ENCODE peak calls at places on chromosomes 11 and 22, in five cellular contexts. M, T, F, K and S are unnamed samples.

GRCh38 chr11:114774599-114775365 is 96.5 kb downstream of the NXPE2 start:
- DNase-seq in F (no peak), M (peak; percentile 67), T (peak; percentile 12), K (no peak), S (no peak)

GRCh38 chr22:24424001-24424900 is 3.1 kb upstream of the ADORA2A start:
- DNase-seq in T (no peak), K (peak; percentile 66), M (no peak), F (no peak), S (no peak)

GRCh38 chr11:44623321-44623715 is 57.9 kb downstream of the CD82 start:
- DNase-seq in T (no peak), F (no peak), M (no peak), K (peak; percentile 23), S (peak; percentile 7)

GRCh38 chr11:14232652-14233051 is 126.3 kb downstream of the RRAS2 start:
- DNase-seq in T (no peak), K (no peak), M (no peak), F (no peak), S (no peak)

GRCh38 chr11:43951231-43951630 is 8.8 kb downstream of the C11orf96 start:
- DNase-seq in T (no peak), M (no peak), F (no peak), K (no peak), S (no peak)

GRCh38 chr22:42905217-42905616 is 48.1 kb upstream of the ARFGAP3 start:
- DNase-seq in F (no peak), M (no peak), T (no peak), K (no peak), S (no peak)

GRCh38 chr11:86918943-86919342 is 36.3 kb downstream of the FZD4 start:
- DNase-seq in M (no peak), K (no peak), F (no peak), T (no peak), S (no peak)

GRCh38 chr11:94171693-94172440 is 43.2 kb downstream of the PANX1 start:
- DNase-seq in M (no peak), F (no peak), K (no peak), T (peak; percentile 42), S (no peak)

GRCh38 chr11:130625907-130626306 is 177.5 kb downstream of the ADAMTS15 start:
- DNase-seq in F (no peak), K (no peak), T (no peak), M (no peak), S (no peak)

GRCh38 chr11:1572200-1573076 is at the start of gene DUSP8:
- DNase-seq in T (peak; percentile 95), K (peak; percentile 92), F (peak; percentile 87), M (peak; percentile 79), S (peak; percentile 96)

GRCh38 chr22:37088108-37088605 is 21.4 kb downstream of the TMPRSS6 start:
- DNase-seq in K (no peak), T (no peak), F (no peak), M (no peak), S (no peak)

GRCh38 chr11:128244896-128245295 is 342.5 kb downstream of the ETS1 start:
- DNase-seq in T (no peak), F (no peak), M (no peak), K (no peak), S (no peak)

GRCh38 chr11:103529217-103529684 is 420.0 kb downstream of the DYNC2H1 start:
- DNase-seq in K (no peak), M (no peak), F (no peak), T (no peak), S (no peak)

GRCh38 chr22:23772315-23773246 is at the start of gene MMP11:
- DNase-seq in T (peak; percentile 48), M (no peak), F (no peak), K (peak; percentile 52), S (peak; percentile 60)

GRCh38 chr11:36142439-36142838 is 146.8 kb downstream of the COMMD9 start:
- DNase-seq in F (no peak), K (no peak), M (no peak), T (no peak), S (no peak)

GRCh38 chr11:58301576-58301975 is 33.5 kb upstream of the OR10W1 start:
- DNase-seq in K (no peak), F (no peak), M (no peak), T (no peak), S (no peak)

GRCh38 chr22:49018601-49019000 is 809.1 kb downstream of the BRD1 start:
- DNase-seq in T (no peak), K (no peak), M (no peak), F (no peak), S (no peak)

GRCh38 chr11:31808721-31809542 is 2.2 kb downstream of the PAX6 start:
- DNase-seq in M (no peak), K (no peak), F (no peak), T (no peak), S (no peak)

GRCh38 chr11:7642747-7643146 is 30.6 kb downstream of the CYB5R2 start:
- DNase-seq in T (no peak), M (no peak), F (no peak), K (no peak), S (no peak)

GRCh38 chr11:75531325-75531724 is 5.6 kb upstream of the GDPD5 start:
- DNase-seq in F (no peak), T (no peak), K (no peak), M (no peak), S (no peak)

GRCh38 chr22:40257979-40258378 is 80.3 kb downstream of the TNRC6B start:
- DNase-seq in F (no peak), T (no peak), M (no peak), K (no peak), S (no peak)

GRCh38 chr11:33733978-33734377 is 2.2 kb downstream of the CD59 start:
- DNase-seq in F (no peak), K (no peak), M (peak; percentile 83), T (no peak), S (no peak)

GRCh38 chr11:100328626-100329340 is 358.3 kb upstream of the ARHGAP42 start:
- DNase-seq in T (no peak), M (peak; percentile 84), K (no peak), F (no peak), S (no peak)

GRCh38 chr11:103170865-103171264 is 61.6 kb downstream of the DYNC2H1 start:
- DNase-seq in K (no peak), T (no peak), M (no peak), F (no peak), S (no peak)

GRCh38 chr11:122149232-122149631 is 33.2 kb upstream of the BLID start:
- DNase-seq in F (no peak), T (no peak), M (no peak), K (no peak), S (no peak)

GRCh38 chr22:20211997-20212753 is 55.9 kb downstream of the RTN4R start:
- DNase-seq in T (peak; percentile 85), M (peak; percentile 78), F (no peak), K (no peak), S (no peak)

GRCh38 chr11:109096266-109096665 is 325.7 kb upstream of the C11orf87 start:
- DNase-seq in T (no peak), F (no peak), K (no peak), M (no peak), S (no peak)

GRCh38 chr22:46162771-46163170 is 12.4 kb downstream of the PPARA start:
- DNase-seq in F (no peak), K (no peak), T (peak; percentile 30), M (no peak), S (no peak)

GRCh38 chr11:70517203-70517602 is 118.9 kb downstream of the CTTN start:
- DNase-seq in T (no peak), F (no peak), M (no peak), K (no peak), S (no peak)